ENCODE peak calls at places on chromosome 17, in five cellular contexts. E is A549, W is GM12878, O is HCT116, F is K562. K is an unnamed sample.

GRCh38 chr17:67931227-67931626 is 65.0 kb downstream of the C17orf58 start:
- DNase-seq in E (no peak), W (no peak), O (no peak), F (no peak), K (no peak)

GRCh38 chr17:49089094-49089493 is 43.5 kb upstream of the B4GALNT2 start:
- DNase-seq in E (no peak), W (no peak), O (no peak), F (no peak), K (no peak)

GRCh38 chr17:15651583-15652110 is 32.1 kb upstream of the FBXW10B start:
- DNase-seq in E (peak), W (peak), O (peak), F (peak), K (peak)

GRCh38 chr17:30095507-30096244 is 20.9 kb upstream of the NSRP1 start:
- DNase-seq in E (peak), W (peak), O (peak), F (peak), K (peak)

GRCh38 chr17:63974594-63975192 is 2.0 kb upstream of the SCN4A start:
- DNase-seq in E (peak), W (no peak), O (peak), F (no peak), K (peak)

GRCh38 chr17:9409430-9409829 is 166.2 kb downstream of the STX8 start:
- DNase-seq in E (no peak), W (no peak), O (no peak), F (no peak), K (no peak)

GRCh38 chr17:40467281-40467867 is 24.1 kb downstream of the IGFBP4 start:
- DNase-seq in E (no peak), W (no peak), O (no peak), F (no peak), K (no peak)

GRCh38 chr17:1673041-1673790 is 11.5 kb downstream of the PRPF8 start:
- DNase-seq in E (no peak), W (no peak), O (no peak), F (no peak), K (peak)

GRCh38 chr17:2004435-2004952 is 20.6 kb downstream of the RTN4RL1 start:
- DNase-seq in E (no peak), W (no peak), O (no peak), F (no peak), K (no peak)

GRCh38 chr17:38705803-38706624 is 941 bp downstream of the MLLT6 start:
- DNase-seq in E (peak), W (no peak), O (no peak), F (no peak), K (peak)

GRCh38 chr17:75087558-75088453 is at the start of gene SLC16A5:
- DNase-seq in E (peak), W (no peak), O (peak), F (peak), K (peak)

GRCh38 chr17:43868236-43868994 is 21.4 kb downstream of the CD300LG start:
- DNase-seq in E (no peak), W (no peak), O (no peak), F (no peak), K (peak)

GRCh38 chr17:55536205-55536604 is 25.0 kb upstream of the SMIM36 start:
- DNase-seq in E (no peak), W (no peak), O (no peak), F (no peak), K (no peak)

GRCh38 chr17:79045001-79045729 is 21.2 kb downstream of the C1QTNF1 start:
- DNase-seq in E (no peak), W (no peak), O (no peak), F (no peak), K (no peak)

GRCh38 chr17:75188614-75189013 is 5.9 kb upstream of the SUMO2 start:
- DNase-seq in E (no peak), W (no peak), O (no peak), F (no peak), K (no peak)

GRCh38 chr17:48503747-48504146 is 27.1 kb downstream of the HOXB1 start:
- DNase-seq in E (no peak), W (no peak), O (no peak), F (no peak), K (no peak)

GRCh38 chr17:81426676-81427445 is 31.6 kb downstream of the BAHCC1 start:
- DNase-seq in E (no peak), W (no peak), O (no peak), F (no peak), K (peak)

GRCh38 chr17:16988749-16989229 is 16.9 kb upstream of the TNFRSF13B start:
- DNase-seq in E (no peak), W (peak), O (no peak), F (no peak), K (no peak)

GRCh38 chr17:4858880-4859260 is 25.7 kb downstream of the MINK1 start:
- DNase-seq in E (no peak), W (no peak), O (no peak), F (no peak), K (no peak)

GRCh38 chr17:81480140-81480917 is 32.3 kb downstream of the ACTG1 start:
- DNase-seq in E (no peak), W (no peak), O (no peak), F (peak), K (no peak)

GRCh38 chr17:57941384-57942370 is 13.5 kb downstream of the CUEDC1 start:
- DNase-seq in E (no peak), W (no peak), O (no peak), F (no peak), K (no peak)

GRCh38 chr17:79473111-79473835 is 137.6 kb downstream of the RBFOX3 start:
- DNase-seq in E (peak), W (no peak), O (no peak), F (peak), K (no peak)

GRCh38 chr17:74924250-74924948 is at the start of gene OTOP2:
- DNase-seq in E (no peak), W (no peak), O (no peak), F (no peak), K (peak)

GRCh38 chr17:65121916-65122821 is 15.0 kb upstream of the RGS9 start:
- DNase-seq in E (no peak), W (peak), O (no peak), F (no peak), K (no peak)

GRCh38 chr17:79814966-79815835 is 18.3 kb upstream of the CBX8 start:
- DNase-seq in E (no peak), W (no peak), O (no peak), F (no peak), K (no peak)

GRCh38 chr17:37742114-37742761 is 2.6 kb downstream of the HNF1B start:
- DNase-seq in E (peak), W (no peak), O (no peak), F (no peak), K (peak)

GRCh38 chr17:9322298-9322697 is 253.3 kb downstream of the STX8 start:
- DNase-seq in E (no peak), W (no peak), O (no peak), F (no peak), K (peak)

GRCh38 chr17:10738516-10739258 is 8.9 kb upstream of the TMEM220 start:
- DNase-seq in E (no peak), W (no peak), O (no peak), F (no peak), K (no peak)

GRCh38 chr17:13609953-13610352 is 8.2 kb upstream of the HS3ST3A1 start:
- DNase-seq in E (no peak), W (no peak), O (no peak), F (no peak), K (no peak)

GRCh38 chr17:65287040-65287439 is 149.9 kb downstream of the RGS9 start:
- DNase-seq in E (no peak), W (no peak), O (no peak), F (no peak), K (no peak)

GRCh38 chr17:79800325-79801155 is 3.7 kb upstream of the CBX8 start:
- DNase-seq in E (no peak), W (no peak), O (peak), F (no peak), K (peak)

GRCh38 chr17:40312131-40312731 is 3.3 kb downstream of the RARA start:
- DNase-seq in E (no peak), W (no peak), O (no peak), F (no peak), K (no peak)

GRCh38 chr17:19470529-19471261 is 59.7 kb downstream of the RNF112 start:
- DNase-seq in E (no peak), W (no peak), O (no peak), F (no peak), K (no peak)

GRCh38 chr17:51028176-51028863 is 92.3 kb downstream of the SPAG9 start:
- DNase-seq in E (no peak), W (no peak), O (no peak), F (no peak), K (no peak)

GRCh38 chr17:58113947-58114346 is 30.7 kb downstream of the DYNLL2 start:
- DNase-seq in E (no peak), W (no peak), O (no peak), F (no peak), K (no peak)

GRCh38 chr17:2122641-2123302 is 67.9 kb downstream of the HIC1 start:
- DNase-seq in E (no peak), W (no peak), O (no peak), F (no peak), K (peak)

GRCh38 chr17:49926886-49927285 is 42.1 kb upstream of the DLX4 start:
- DNase-seq in E (no peak), W (no peak), O (no peak), F (peak), K (no peak)

DNA sequence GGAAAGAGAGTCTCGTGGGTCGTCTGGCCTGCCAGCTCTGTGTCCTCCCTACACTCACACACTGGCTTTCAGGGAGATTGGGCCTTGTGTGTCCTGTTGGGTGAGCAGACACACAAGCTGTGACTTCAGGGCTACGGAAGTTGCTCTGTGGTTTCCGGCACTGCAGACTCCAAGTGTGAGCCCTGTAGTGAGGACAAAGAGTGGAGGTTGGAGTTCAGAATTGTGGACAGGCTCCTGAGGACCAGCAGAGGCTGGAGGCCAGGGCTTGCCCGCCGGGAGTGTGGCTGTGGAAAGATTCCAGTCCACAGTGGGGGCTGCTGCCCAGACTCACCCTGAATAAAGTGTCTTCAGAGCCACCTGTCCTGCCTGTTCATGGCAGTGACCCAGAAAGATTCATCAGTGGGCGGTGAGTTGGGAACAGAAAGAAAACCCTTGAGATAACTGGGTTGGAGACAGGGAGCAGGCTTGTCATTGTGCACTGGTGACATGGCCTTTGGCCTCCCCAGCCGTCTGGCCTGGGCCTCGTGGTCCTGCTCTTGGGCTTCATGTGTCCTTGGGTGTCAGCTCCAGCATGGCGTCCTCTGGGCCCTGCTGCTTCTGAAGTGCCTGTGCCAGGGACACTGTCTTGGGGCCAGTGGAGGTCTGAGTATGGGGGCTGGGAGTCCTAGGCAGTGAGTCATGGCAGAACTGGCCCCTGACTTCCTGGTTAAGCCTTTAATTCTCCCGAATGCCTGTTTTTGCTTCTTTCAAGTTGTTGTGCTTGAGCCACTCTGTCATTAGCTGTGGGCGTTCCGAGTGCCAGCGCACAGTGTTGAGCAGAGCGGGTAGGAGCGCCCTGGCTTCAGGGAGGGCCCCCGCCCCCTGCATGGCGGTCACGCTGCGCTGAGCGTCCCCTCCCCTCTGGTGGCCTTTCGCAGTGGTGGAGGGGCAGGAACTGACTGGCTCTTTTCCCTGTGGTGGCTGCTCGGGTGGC is 19.9 kb upstream of the ZNF750 start:
- DNase-seq in E (peak), W (peak), O (peak), F (peak), K (peak)
- TF ChIP-seq POLR2A in E (no peak), W (peak), O (no peak), F (no peak), K (no peak)

GRCh38 chr17:7716901-7717755 is at the start of gene DNAH2:
- DNase-seq in E (peak), W (no peak), O (peak), F (peak), K (peak)
- TF ChIP-seq MAX in E (peak), W (no peak), O (no peak), F (no peak), K (no peak)

GRCh38 chr17:28221751-28222414 is 97.1 kb upstream of the TMEM97 start:
- DNase-seq in E (no peak), W (no peak), O (no peak), F (no peak), K (no peak)

GRCh38 chr17:28225271-28225670 is 93.7 kb upstream of the TMEM97 start:
- DNase-seq in E (no peak), W (no peak), O (no peak), F (no peak), K (no peak)

GRCh38 chr17:28216032-28216431 is 103.0 kb upstream of the TMEM97 start:
- DNase-seq in E (no peak), W (no peak), O (no peak), F (no peak), K (no peak)

GRCh38 chr17:28216528-28216927 is 102.5 kb upstream of the TMEM97 start:
- DNase-seq in E (no peak), W (no peak), O (no peak), F (no peak), K (peak)

GRCh38 chr17:28219771-28220170 is 99.2 kb upstream of the TMEM97 start:
- DNase-seq in E (no peak), W (no peak), O (no peak), F (no peak), K (no peak)
- H3K4me3 ChIP-seq in E (no peak), W (no peak), O (no peak), F (no peak), K (no peak)

DNA sequence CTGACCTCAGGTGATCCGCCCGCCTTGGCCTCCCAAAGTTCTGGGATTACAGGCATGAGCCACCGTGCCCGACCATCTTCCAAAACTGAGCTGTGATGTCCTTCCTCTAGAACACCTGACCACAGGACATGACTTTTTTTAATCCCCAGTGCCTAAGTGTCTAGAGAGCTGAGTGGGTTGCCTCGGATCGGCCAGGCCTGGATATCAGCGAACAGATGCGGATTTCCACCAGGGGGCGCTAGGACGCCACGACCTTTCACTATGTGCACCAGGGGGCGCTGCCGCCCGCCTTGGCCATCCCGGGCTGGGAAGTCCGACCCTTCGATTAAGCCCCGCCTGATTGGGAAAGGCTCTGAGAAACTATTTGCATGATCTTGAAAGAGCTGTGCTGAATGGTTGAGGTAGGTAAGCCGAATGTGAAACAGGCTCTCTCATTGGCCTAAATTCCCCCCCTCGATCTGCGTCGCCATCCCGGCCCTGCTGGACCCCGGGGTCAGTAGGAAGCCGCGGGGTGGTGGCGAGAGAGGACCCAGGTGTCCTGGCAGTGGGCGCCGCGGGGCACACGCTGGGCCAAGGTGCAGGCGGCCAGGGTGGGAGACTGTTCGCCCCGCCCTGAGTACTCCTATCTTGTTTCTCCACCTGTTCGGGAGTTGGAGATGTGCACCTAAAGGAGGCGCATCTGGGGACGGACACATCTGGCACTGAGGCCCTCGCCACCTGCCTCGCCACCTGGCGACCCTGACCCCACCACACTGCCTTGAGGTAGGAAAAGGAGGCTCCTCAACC is at the start of gene ACBD4:
- DNase-seq in E (peak), W (peak), O (peak), F (peak), K (peak)
- TF ChIP-seq POLR2A in E (peak), W (peak), O (no peak), F (peak), K (peak)

DNA sequence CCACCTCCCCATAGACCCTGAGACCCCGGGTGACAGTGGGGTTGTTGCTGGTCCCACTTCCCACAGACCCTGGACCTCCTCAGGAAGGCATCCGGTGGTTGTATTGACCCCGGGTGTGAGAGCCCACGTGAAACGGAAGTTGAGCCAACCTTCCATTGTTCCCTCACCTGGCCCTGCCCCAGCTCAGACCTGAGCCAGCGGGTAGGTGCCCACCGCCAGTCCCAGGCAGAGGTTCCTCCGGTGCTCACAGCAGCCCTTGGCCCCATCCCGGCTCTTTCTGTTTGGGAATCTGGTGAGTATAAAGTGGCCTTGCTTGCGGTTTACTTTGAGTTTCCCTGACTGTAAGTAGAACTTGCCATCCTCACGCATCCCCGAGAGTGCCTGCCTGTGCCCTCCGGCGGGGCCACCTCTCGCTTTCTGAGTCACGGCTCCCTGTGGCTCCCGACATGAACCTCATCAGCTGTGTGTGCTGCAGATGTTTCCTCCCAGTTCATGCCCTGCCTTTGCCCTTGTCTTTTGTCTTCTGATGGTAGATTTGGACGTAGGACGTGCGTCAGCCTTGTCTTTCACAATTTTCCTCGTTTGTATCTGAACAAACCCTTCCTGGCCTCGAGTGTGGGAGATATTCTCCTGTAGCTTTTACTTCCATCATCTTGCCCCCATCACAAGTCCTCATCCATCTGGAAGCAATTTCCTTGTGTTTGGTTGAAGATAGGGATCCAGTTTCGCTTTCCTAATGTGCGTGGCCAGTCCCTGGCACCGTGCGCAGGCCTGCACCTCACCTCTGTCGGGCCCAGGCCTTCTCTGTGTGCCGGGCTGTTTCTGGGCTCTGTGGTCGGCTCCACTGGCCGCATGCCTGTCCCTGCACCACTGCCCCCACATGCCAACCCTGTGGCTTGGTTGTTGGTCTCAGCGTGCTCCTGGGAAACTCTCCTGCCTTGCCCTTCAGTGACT is 76.0 kb downstream of the METRNL start:
- DNase-seq in E (no peak), W (no peak), O (no peak), F (no peak), K (peak)
- TF ChIP-seq MAX in E (no peak), W (no peak), O (no peak), F (no peak), K (no peak)

DNA sequence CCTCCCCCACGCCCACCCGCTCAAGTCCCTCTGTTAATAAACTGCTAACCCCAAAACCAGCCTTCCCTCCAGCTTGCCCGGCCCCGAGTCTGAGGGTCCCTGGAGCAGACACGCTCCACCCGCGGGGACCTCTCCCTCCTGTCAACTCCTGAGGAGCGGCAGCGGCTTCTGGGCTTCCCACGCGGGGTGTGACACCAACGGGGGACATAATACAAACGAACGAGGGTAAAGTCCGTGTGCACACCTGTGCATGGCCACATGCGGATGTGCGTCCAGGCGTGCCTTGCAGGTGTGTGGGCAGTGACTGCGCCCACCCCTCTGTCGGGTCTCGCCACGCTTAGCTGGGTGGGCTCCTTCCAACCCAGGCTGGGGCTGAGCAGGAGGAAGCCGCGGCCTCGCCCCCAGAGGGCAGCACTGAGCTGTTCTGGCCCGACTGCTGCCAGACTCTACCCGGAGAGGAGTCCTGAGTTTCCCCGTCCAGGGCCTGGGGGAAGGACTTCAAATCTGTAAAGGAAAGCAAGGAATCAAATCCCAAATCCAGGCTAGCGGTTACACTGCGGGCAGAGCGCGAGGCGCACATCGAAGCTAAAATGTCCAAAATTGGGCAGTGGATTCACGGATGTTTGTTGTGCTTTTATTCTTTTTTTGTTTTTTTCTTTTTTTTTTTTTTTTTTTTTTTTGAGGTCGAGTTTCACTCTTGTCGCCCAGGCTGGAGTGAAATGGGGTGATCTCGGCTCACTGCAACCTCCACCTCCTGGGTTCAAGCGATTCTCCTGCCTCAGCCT is 24.2 kb upstream of the KRT17 start:
- DNase-seq in E (peak), W (no peak), O (peak), F (peak), K (peak)
- H3K4me3 ChIP-seq in E (peak), W (peak), O (peak), F (peak), K (no peak)

GRCh38 chr17:70324031-70324430 is 154.7 kb downstream of the KCNJ2 start:
- DNase-seq in E (no peak), W (no peak), O (no peak), F (no peak), K (no peak)
- TF ChIP-seq POLR2A in E (no peak), W (no peak), O (no peak), F (no peak), K (no peak)

GRCh38 chr17:35587074-35587961 is at the start of gene AP2B1:
- DNase-seq in E (peak), W (peak), O (peak), F (peak), K (peak)
- TF ChIP-seq MAX in E (peak), W (peak), O (peak), F (peak), K (peak)

GRCh38 chr17:76267051-76267576 is 2.0 kb downstream of the UBALD2 start:
- DNase-seq in E (no peak), W (no peak), O (no peak), F (no peak), K (no peak)
- H3K4me3 ChIP-seq in E (no peak), W (peak), O (no peak), F (peak), K (peak)